ENCODE peak calls at places on chromosomes 1 and 21, in seven cellular contexts. A, G, U, I, P, R and Q are unnamed samples.
A peak's percentile ranks its signal among the peaks of the same experiment; 100 is the strongest.

GRCh38 chr1:25800538-25801377 is 765 bp downstream of the SELENON start:
- DNase-seq in A (no peak), G (no peak), U (no peak), I (peak; percentile 43), P (no peak), R (no peak), Q (no peak)

GRCh38 chr21:44801468-44802395 is at the start of gene UBE2G2:
- DNase-seq in A (peak; percentile 88), G (peak; percentile 99), U (peak; percentile 70), I (peak; percentile 91), P (peak; percentile 72), R (peak; percentile 89), Q (peak; percentile 74)

GRCh38 chr21:45417256-45417950 is 12.4 kb downstream of the COL18A1 start:
- DNase-seq in A (no peak), G (no peak), U (no peak), I (no peak), P (no peak), R (no peak), Q (no peak)

GRCh38 chr1:192639607-192640368 is 3.8 kb downstream of the RGS13 start:
- DNase-seq in A (no peak), G (no peak), U (no peak), I (peak; percentile 54), P (no peak), R (no peak), Q (no peak)

GRCh38 chr1:200128081-200128480 is 100.6 kb downstream of the NR5A2 start:
- DNase-seq in A (no peak), G (no peak), U (no peak), I (no peak), P (no peak), R (no peak), Q (no peak)

GRCh38 chr1:176391621-176392020 is 71.4 kb upstream of the PAPPA2 start:
- DNase-seq in A (no peak), G (no peak), U (no peak), I (no peak), P (no peak), R (no peak), Q (no peak)

GRCh38 chr1:3762151-3762872 is 10.1 kb downstream of the CCDC27 start:
- DNase-seq in A (no peak), G (no peak), U (no peak), I (no peak), P (no peak), R (no peak), Q (no peak)

GRCh38 chr1:153661111-153661708 is 2.7 kb downstream of the SNAPIN start:
- DNase-seq in A (no peak), G (no peak), U (no peak), I (no peak), P (no peak), R (no peak), Q (no peak)

GRCh38 chr1:70899735-70900134 is 147.9 kb downstream of the PTGER3 start:
- DNase-seq in A (no peak), G (no peak), U (no peak), I (peak; percentile 7), P (no peak), R (no peak), Q (no peak)

GRCh38 chr1:224447251-224447650 is 12.7 kb upstream of the WDR26 start:
- DNase-seq in A (no peak), G (no peak), U (no peak), I (peak; percentile 91), P (no peak), R (peak; percentile 9), Q (peak; percentile 68)

GRCh38 chr1:209490013-209490412 is 93.5 kb upstream of the CAMK1G start:
- DNase-seq in A (no peak), G (no peak), U (no peak), I (peak; percentile 46), P (peak; percentile 36), R (peak; percentile 76), Q (no peak)

GRCh38 chr1:214514032-214514818 is 37.2 kb downstream of the PTPN14 start:
- DNase-seq in A (no peak), G (no peak), U (no peak), I (peak; percentile 33), P (no peak), R (peak; percentile 55), Q (peak; percentile 71)

GRCh38 chr1:62849031-62849430 is 65.1 kb downstream of the ATG4C start:
- DNase-seq in A (no peak), G (no peak), U (no peak), I (no peak), P (no peak), R (no peak), Q (no peak)

GRCh38 chr1:109425902-109426277 is 358 bp downstream of the PSMA5 start:
- DNase-seq in A (peak; percentile 61), G (no peak), U (peak; percentile 18), I (peak; percentile 89), P (no peak), R (no peak), Q (peak; percentile 35)

GRCh38 chr1:9014475-9015375 is 11.5 kb downstream of the SLC2A7 start:
- DNase-seq in A (no peak), G (no peak), U (no peak), I (no peak), P (no peak), R (peak; percentile 17), Q (no peak)

GRCh38 chr1:153777648-153778047 is 2.4 kb downstream of the SLC27A3 start:
- DNase-seq in A (no peak), G (no peak), U (no peak), I (peak; percentile 41), P (no peak), R (no peak), Q (no peak)

GRCh38 chr1:218890436-218890835 is 283.2 kb upstream of the LYPLAL1 start:
- DNase-seq in A (no peak), G (no peak), U (no peak), I (no peak), P (no peak), R (no peak), Q (no peak)

GRCh38 chr1:16903458-16903796 is 7.6 kb downstream of the RNU1-2 start:
- DNase-seq in A (no peak), G (no peak), U (no peak), I (no peak), P (no peak), R (no peak), Q (no peak)

GRCh38 chr1:165073402-165074007 is 283.0 kb downstream of the LMX1A start:
- DNase-seq in A (peak; percentile 11), G (no peak), U (peak; percentile 75), I (peak; percentile 74), P (peak; percentile 63), R (peak; percentile 86), Q (peak; percentile 50)

GRCh38 chr1:106439475-106439874 is 617.0 kb upstream of the PRMT6 start:
- DNase-seq in A (no peak), G (no peak), U (no peak), I (no peak), P (no peak), R (no peak), Q (no peak)

GRCh38 chr1:150288382-150288781 is 5.3 kb upstream of the MRPS21 start:
- DNase-seq in A (no peak), G (no peak), U (no peak), I (no peak), P (no peak), R (no peak), Q (no peak)

GRCh38 chr1:172914517-172915144 is 136.1 kb downstream of the TNFSF18 start:
- DNase-seq in A (no peak), G (no peak), U (no peak), I (peak; percentile 72), P (no peak), R (no peak), Q (peak; percentile 64)

GRCh38 chr1:7401814-7402547 is 369.1 kb upstream of the VAMP3 start:
- DNase-seq in A (no peak), G (no peak), U (peak; percentile 63), I (peak; percentile 99), P (no peak), R (no peak), Q (peak; percentile 78)

GRCh38 chr1:99264201-99265021 is at the start of gene PLPPR4:
- DNase-seq in A (no peak), G (no peak), U (peak; percentile 42), I (peak; percentile 82), P (peak; percentile 28), R (peak; percentile 58), Q (peak; percentile 39)

GRCh38 chr1:230891984-230892383 is 23.7 kb upstream of the C1orf198 start:
- DNase-seq in A (no peak), G (no peak), U (no peak), I (no peak), P (no peak), R (no peak), Q (peak; percentile 29)

GRCh38 chr1:108194051-108194450 is 6.1 kb downstream of the SLC25A24 start:
- DNase-seq in A (no peak), G (no peak), U (no peak), I (no peak), P (no peak), R (no peak), Q (peak; percentile 60)

GRCh38 chr1:16410803-16411202 is 26.4 kb downstream of the SPATA21 start:
- DNase-seq in A (no peak), G (no peak), U (no peak), I (no peak), P (no peak), R (no peak), Q (no peak)

GRCh38 chr1:6905790-6906189 is 120.5 kb downstream of the CAMTA1 start:
- DNase-seq in A (no peak), G (no peak), U (no peak), I (no peak), P (no peak), R (no peak), Q (no peak)

GRCh38 chr1:40980453-40981121 is 1.1 kb downstream of the CTPS1 start:
- DNase-seq in A (peak; percentile 60), G (peak; percentile 24), U (no peak), I (peak; percentile 46), P (peak; percentile 36), R (peak; percentile 13), Q (no peak)

GRCh38 chr1:19356266-19356665 is 44.1 kb downstream of the SLC66A1 start:
- DNase-seq in A (no peak), G (no peak), U (no peak), I (no peak), P (peak; percentile 77), R (no peak), Q (no peak)

GRCh38 chr1:30705673-30706072 is 17.7 kb downstream of the MATN1 start:
- DNase-seq in A (no peak), G (no peak), U (no peak), I (no peak), P (no peak), R (no peak), Q (no peak)

GRCh38 chr21:32979598-32980268 is 46.0 kb upstream of the OLIG2 start:
- DNase-seq in A (no peak), G (no peak), U (no peak), I (no peak), P (no peak), R (no peak), Q (no peak)

GRCh38 chr21:46008893-46009635 is 27.5 kb downstream of the COL6A1 start:
- DNase-seq in A (peak; percentile 3), G (peak; percentile 30), U (no peak), I (no peak), P (no peak), R (no peak), Q (no peak)

GRCh38 chr1:117574206-117574835 is 31.5 kb upstream of the TENT5C start:
- DNase-seq in A (no peak), G (no peak), U (no peak), I (no peak), P (no peak), R (no peak), Q (no peak)

GRCh38 chr1:109258481-109259466 is 9.4 kb downstream of the CELSR2 start:
- DNase-seq in A (no peak), G (no peak), U (no peak), I (no peak), P (no peak), R (no peak), Q (no peak)

GRCh38 chr1:156511656-156512055 is 11.1 kb upstream of the MEF2D start:
- DNase-seq in A (no peak), G (no peak), U (no peak), I (peak; percentile 67), P (no peak), R (no peak), Q (peak; percentile 86)